ENCODE peak calls at places on chromosomes 16 and 17, in nine cellular contexts. One of them, this sample, is unnamed.

GRCh38 chr17:75250009-75250471 is 11.4 kb downstream of the GGA3 start:
- DNase-seq in stomach: peak; percentile 40
- DNase-seq in cardiac muscle cell: no peak
- DNase-seq in lower lobe of right lung: no peak
- DNase-seq in IMR-90: peak; percentile 18
- DNase-seq in lung: no peak
- DNase-seq in mammary epithelial cell: no peak
- DNase-seq in neural progenitor cell: no peak
- DNase-seq in heart right ventricle: no peak
- DNase-seq in this sample: peak; percentile 80

GRCh38 chr16:65453646-65454045 is 331.8 kb upstream of the CDH11 start:
- DNase-seq in lower lobe of right lung: no peak
- DNase-seq in stomach: no peak
- DNase-seq in neural progenitor cell: peak; percentile 3
- DNase-seq in heart right ventricle: no peak
- DNase-seq in cardiac muscle cell: no peak
- DNase-seq in lung: no peak
- DNase-seq in mammary epithelial cell: no peak
- DNase-seq in IMR-90: no peak
- DNase-seq in this sample: no peak

GRCh38 chr17:80921159-80921558 is 70.5 kb upstream of the CHMP6 start:
- DNase-seq in IMR-90: no peak
- DNase-seq in cardiac muscle cell: no peak
- DNase-seq in lung: no peak
- DNase-seq in lower lobe of right lung: no peak
- DNase-seq in stomach: no peak
- DNase-seq in heart right ventricle: no peak
- DNase-seq in mammary epithelial cell: no peak
- DNase-seq in neural progenitor cell: no peak
- DNase-seq in this sample: no peak

GRCh38 chr17:80263253-80264047 is 2.8 kb downstream of the RNF213 start:
- DNase-seq in lung: peak; percentile 92
- DNase-seq in neural progenitor cell: no peak
- DNase-seq in cardiac muscle cell: no peak
- DNase-seq in lower lobe of right lung: peak; percentile 90
- DNase-seq in stomach: peak; percentile 93
- DNase-seq in heart right ventricle: peak; percentile 92
- DNase-seq in IMR-90: peak; percentile 89
- DNase-seq in mammary epithelial cell: peak; percentile 77
- DNase-seq in this sample: peak; percentile 71

GRCh38 chr16:2962334-2963073 is 1.6 kb upstream of the KREMEN2 start:
- DNase-seq in stomach: no peak
- DNase-seq in mammary epithelial cell: no peak
- DNase-seq in neural progenitor cell: peak; percentile 24
- DNase-seq in lower lobe of right lung: no peak
- DNase-seq in IMR-90: no peak
- DNase-seq in cardiac muscle cell: no peak
- DNase-seq in heart right ventricle: no peak
- DNase-seq in lung: no peak
- DNase-seq in this sample: no peak

GRCh38 chr17:70780031-70780430 is 610.7 kb downstream of the KCNJ2 start:
- DNase-seq in cardiac muscle cell: no peak
- DNase-seq in lower lobe of right lung: no peak
- DNase-seq in lung: no peak
- DNase-seq in neural progenitor cell: no peak
- DNase-seq in mammary epithelial cell: no peak
- DNase-seq in IMR-90: peak; percentile 55
- DNase-seq in heart right ventricle: no peak
- DNase-seq in stomach: no peak
- DNase-seq in this sample: no peak

GRCh38 chr17:652310-652709 is 62.3 kb downstream of the VPS53 start:
- DNase-seq in neural progenitor cell: no peak
- DNase-seq in stomach: no peak
- DNase-seq in heart right ventricle: peak; percentile 86
- DNase-seq in IMR-90: no peak
- DNase-seq in mammary epithelial cell: no peak
- DNase-seq in cardiac muscle cell: no peak
- DNase-seq in lower lobe of right lung: no peak
- DNase-seq in lung: no peak
- DNase-seq in this sample: no peak

GRCh38 chr17:41777157-41777578 is 9.3 kb downstream of the JUP start:
- DNase-seq in stomach: peak; percentile 37
- DNase-seq in lung: no peak
- DNase-seq in neural progenitor cell: peak; percentile 60
- DNase-seq in IMR-90: no peak
- DNase-seq in mammary epithelial cell: no peak
- DNase-seq in lower lobe of right lung: no peak
- DNase-seq in cardiac muscle cell: peak; percentile 25
- DNase-seq in heart right ventricle: peak; percentile 79
- DNase-seq in this sample: no peak

GRCh38 chr16:87592018-87592712 is 10.1 kb upstream of the JPH3 start:
- DNase-seq in lower lobe of right lung: no peak
- DNase-seq in heart right ventricle: no peak
- DNase-seq in stomach: no peak
- DNase-seq in lung: no peak
- DNase-seq in cardiac muscle cell: no peak
- DNase-seq in IMR-90: no peak
- DNase-seq in mammary epithelial cell: no peak
- DNase-seq in neural progenitor cell: no peak
- DNase-seq in this sample: no peak

GRCh38 chr17:57277923-57278604 is 21.7 kb downstream of the MSI2 start:
- DNase-seq in stomach: no peak
- DNase-seq in lung: no peak
- DNase-seq in neural progenitor cell: no peak
- DNase-seq in IMR-90: no peak
- DNase-seq in cardiac muscle cell: no peak
- DNase-seq in mammary epithelial cell: no peak
- DNase-seq in lower lobe of right lung: no peak
- DNase-seq in heart right ventricle: no peak
- DNase-seq in this sample: no peak

GRCh38 chr16:17578921-17579876 is 108.4 kb upstream of the XYLT1 start:
- DNase-seq in cardiac muscle cell: peak; percentile 84
- DNase-seq in lower lobe of right lung: no peak
- DNase-seq in mammary epithelial cell: peak; percentile 60
- DNase-seq in IMR-90: peak; percentile 86
- DNase-seq in neural progenitor cell: peak; percentile 88
- DNase-seq in lung: peak; percentile 71
- DNase-seq in stomach: peak; percentile 57
- DNase-seq in heart right ventricle: peak; percentile 58
- DNase-seq in this sample: peak; percentile 62

GRCh38 chr16:67151431-67152097 is 766 bp upstream of the B3GNT9 start:
- DNase-seq in IMR-90: no peak
- DNase-seq in mammary epithelial cell: no peak
- DNase-seq in heart right ventricle: no peak
- DNase-seq in cardiac muscle cell: no peak
- DNase-seq in lung: no peak
- DNase-seq in stomach: no peak
- DNase-seq in lower lobe of right lung: no peak
- DNase-seq in neural progenitor cell: peak; percentile 13
- DNase-seq in this sample: no peak

GRCh38 chr16:79943738-79944137 is 343.2 kb upstream of the MAF start:
- DNase-seq in mammary epithelial cell: no peak
- DNase-seq in stomach: no peak
- DNase-seq in lower lobe of right lung: no peak
- DNase-seq in lung: no peak
- DNase-seq in cardiac muscle cell: no peak
- DNase-seq in IMR-90: no peak
- DNase-seq in neural progenitor cell: no peak
- DNase-seq in heart right ventricle: no peak
- DNase-seq in this sample: no peak

GRCh38 chr17:82884341-82884871 is 44.6 kb upstream of the ZNF750 start:
- DNase-seq in lower lobe of right lung: no peak
- DNase-seq in heart right ventricle: peak; percentile 59
- DNase-seq in mammary epithelial cell: no peak
- DNase-seq in IMR-90: no peak
- DNase-seq in lung: no peak
- DNase-seq in neural progenitor cell: no peak
- DNase-seq in cardiac muscle cell: no peak
- DNase-seq in stomach: no peak
- DNase-seq in this sample: no peak

GRCh38 chr17:56592487-56593072 is 919 bp upstream of the NOG start:
- DNase-seq in lower lobe of right lung: peak; percentile 73
- DNase-seq in heart right ventricle: peak; percentile 46
- DNase-seq in neural progenitor cell: peak; percentile 91
- DNase-seq in cardiac muscle cell: peak; percentile 88
- DNase-seq in mammary epithelial cell: peak; percentile 61
- DNase-seq in stomach: peak; percentile 64
- DNase-seq in lung: peak; percentile 40
- DNase-seq in IMR-90: peak; percentile 39
- DNase-seq in this sample: peak; percentile 75

GRCh38 chr17:1945621-1946020 is 79.5 kb downstream of the RTN4RL1 start:
- DNase-seq in heart right ventricle: no peak
- DNase-seq in stomach: no peak
- DNase-seq in IMR-90: no peak
- DNase-seq in cardiac muscle cell: no peak
- DNase-seq in lung: no peak
- DNase-seq in mammary epithelial cell: no peak
- DNase-seq in lower lobe of right lung: no peak
- DNase-seq in neural progenitor cell: no peak
- DNase-seq in this sample: no peak

GRCh38 chr17:47836601-47837000 is 4.5 kb downstream of the SCRN2 start:
- DNase-seq in stomach: no peak
- DNase-seq in IMR-90: no peak
- DNase-seq in lung: no peak
- DNase-seq in lower lobe of right lung: no peak
- DNase-seq in heart right ventricle: no peak
- DNase-seq in neural progenitor cell: no peak
- DNase-seq in mammary epithelial cell: no peak
- DNase-seq in cardiac muscle cell: no peak
- DNase-seq in this sample: no peak
- H3K4me1 ChIP-seq in stomach: peaks cover 38% of the 10 kb centered on the region
- H3K4me1 ChIP-seq in IMR-90: peaks cover 11% of the 10 kb centered on the region
- H3K4me1 ChIP-seq in lung: peaks cover 10% of the 10 kb centered on the region
- H3K4me1 ChIP-seq in lower lobe of right lung: peaks cover 40% of the 10 kb centered on the region
- H3K4me1 ChIP-seq in heart right ventricle: no peaks in the 10 kb centered on the region
- H3K4me1 ChIP-seq in neural progenitor cell: peaks cover 5% of the 10 kb centered on the region
- H3K4me1 ChIP-seq in mammary epithelial cell: peaks cover 43% of the 10 kb centered on the region
- H3K4me1 ChIP-seq in cardiac muscle cell: peaks cover 8% of the 10 kb centered on the region
- H3K4me1 ChIP-seq in this sample: peaks cover 18% of the 10 kb centered on the region

DNA sequence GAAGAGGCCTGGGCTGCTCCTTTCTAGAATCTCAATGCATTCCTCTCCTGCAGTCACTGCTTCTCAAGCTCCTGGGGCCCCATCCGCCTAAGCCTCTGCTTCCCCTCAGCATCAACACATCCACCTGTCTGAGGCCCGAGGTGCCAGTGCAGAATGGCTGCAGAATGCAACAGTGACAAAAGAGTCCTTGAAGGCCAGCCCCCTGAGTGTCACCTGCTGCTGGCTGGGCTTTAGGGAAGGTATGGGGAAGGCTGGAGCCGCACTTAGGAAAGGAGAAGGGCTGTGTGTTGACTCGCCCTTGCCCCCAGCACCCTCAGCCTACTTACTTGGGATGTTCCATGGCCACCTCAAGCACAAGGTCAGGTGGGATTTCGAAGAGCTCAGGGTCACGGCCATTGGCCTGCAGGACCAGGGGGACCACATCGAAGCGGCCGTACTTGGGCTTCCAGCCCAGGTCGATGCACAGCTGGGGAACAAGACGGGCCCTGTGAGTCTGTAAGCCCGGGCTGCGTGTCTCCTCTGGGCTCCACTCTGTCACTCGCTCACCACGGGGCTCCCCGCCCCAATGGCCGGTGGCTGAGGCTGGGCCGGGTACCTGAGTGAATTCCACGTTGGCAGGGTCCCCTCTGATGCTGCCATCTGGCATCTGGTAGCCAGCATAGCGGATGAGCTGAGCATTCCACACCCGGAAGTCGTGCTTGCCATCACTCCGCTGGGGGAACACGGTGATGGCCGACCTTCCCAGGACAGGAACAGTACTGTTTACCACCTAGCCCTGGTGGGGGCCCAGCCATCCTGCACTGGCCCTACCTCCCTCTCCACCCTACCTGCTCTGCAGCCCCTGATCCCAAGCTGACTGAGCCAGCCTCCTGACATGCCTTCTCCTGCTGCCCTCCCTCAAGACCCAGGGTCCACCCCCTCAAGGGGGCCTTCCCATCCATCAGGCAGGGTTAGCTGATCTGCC is 19.6 kb downstream of the NOS2 start:
- DNase-seq in stomach: no peak
- DNase-seq in heart right ventricle: no peak
- DNase-seq in lung: no peak
- DNase-seq in mammary epithelial cell: no peak
- DNase-seq in cardiac muscle cell: no peak
- DNase-seq in IMR-90: no peak
- DNase-seq in neural progenitor cell: no peak
- DNase-seq in lower lobe of right lung: no peak
- DNase-seq in this sample: no peak
- H3K4me1 ChIP-seq in stomach: no peaks in the 10 kb centered on the region
- H3K4me1 ChIP-seq in heart right ventricle: no peaks in the 10 kb centered on the region
- H3K4me1 ChIP-seq in lung: peaks cover 4% of the 10 kb centered on the region
- H3K4me1 ChIP-seq in mammary epithelial cell: peaks cover 20% of the 10 kb centered on the region
- H3K4me1 ChIP-seq in cardiac muscle cell: no peaks in the 10 kb centered on the region
- H3K4me1 ChIP-seq in IMR-90: no peaks in the 10 kb centered on the region
- H3K4me1 ChIP-seq in neural progenitor cell: no peaks in the 10 kb centered on the region
- H3K4me1 ChIP-seq in lower lobe of right lung: peaks cover 13% of the 10 kb centered on the region
- H3K4me1 ChIP-seq in this sample: no peaks in the 10 kb centered on the region

GRCh38 chr16:60246055-60246454 is 1511.9 kb upstream of the GOT2 start:
- DNase-seq in lung: no peak
- DNase-seq in IMR-90: no peak
- DNase-seq in cardiac muscle cell: no peak
- DNase-seq in stomach: no peak
- DNase-seq in lower lobe of right lung: no peak
- DNase-seq in mammary epithelial cell: no peak
- DNase-seq in neural progenitor cell: no peak
- DNase-seq in heart right ventricle: no peak
- DNase-seq in this sample: no peak
- H3K4me1 ChIP-seq in lung: no peaks in the 10 kb centered on the region
- H3K4me1 ChIP-seq in IMR-90: no peaks in the 10 kb centered on the region
- H3K4me1 ChIP-seq in cardiac muscle cell: peaks cover 3% of the 10 kb centered on the region
- H3K4me1 ChIP-seq in stomach: no peaks in the 10 kb centered on the region
- H3K4me1 ChIP-seq in lower lobe of right lung: no peaks in the 10 kb centered on the region
- H3K4me1 ChIP-seq in mammary epithelial cell: no peaks in the 10 kb centered on the region
- H3K4me1 ChIP-seq in neural progenitor cell: no peaks in the 10 kb centered on the region
- H3K4me1 ChIP-seq in heart right ventricle: no peaks in the 10 kb centered on the region
- H3K4me1 ChIP-seq in this sample: no peaks in the 10 kb centered on the region

DNA sequence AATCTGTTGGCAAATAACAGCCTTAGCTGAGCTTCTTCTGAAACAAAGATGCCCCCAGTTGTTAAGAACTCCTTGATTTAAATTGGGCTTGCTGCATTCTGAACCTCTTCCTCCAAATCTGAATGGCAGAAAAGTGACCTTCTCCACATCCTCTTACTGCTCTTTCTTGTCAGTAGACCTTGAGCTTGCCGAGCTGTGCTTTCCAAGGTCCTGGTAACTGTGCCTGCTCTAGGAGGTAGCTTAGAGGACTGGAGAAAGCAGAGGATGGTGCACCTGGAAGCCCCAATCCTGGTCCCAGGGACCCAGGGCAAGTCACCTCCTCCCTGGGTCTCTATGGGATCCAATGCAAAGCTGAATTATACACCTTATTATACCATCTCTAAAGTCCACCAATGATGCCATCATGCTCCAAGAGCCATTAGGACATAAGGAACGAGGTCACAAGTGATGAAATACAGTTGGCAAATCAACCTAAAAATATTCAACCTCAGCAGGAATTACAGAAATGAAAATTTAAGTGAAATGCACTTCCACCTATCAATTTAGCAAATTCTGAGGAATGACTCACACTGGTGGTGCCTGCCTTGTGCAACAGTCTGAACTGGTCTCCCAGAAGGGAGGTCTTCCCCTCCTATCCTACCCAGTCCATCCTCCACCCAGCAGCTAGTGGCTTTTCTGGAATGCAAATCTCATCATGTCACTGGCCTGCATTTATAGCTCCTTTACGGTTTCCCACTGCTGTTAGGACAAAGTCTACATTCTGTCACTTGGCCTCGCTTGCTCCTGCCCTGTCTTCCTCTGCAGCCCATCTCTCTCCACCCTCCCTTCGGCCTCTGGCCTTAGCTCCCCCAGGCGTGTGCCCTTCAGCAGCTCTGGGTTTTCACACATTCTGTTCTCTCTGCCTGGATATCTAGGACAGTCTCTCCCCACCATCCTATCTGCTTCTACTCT is 36.6 kb downstream of the TOM1L2 start:
- DNase-seq in mammary epithelial cell: peak; percentile 68
- DNase-seq in cardiac muscle cell: no peak
- DNase-seq in heart right ventricle: no peak
- DNase-seq in stomach: no peak
- DNase-seq in IMR-90: peak; percentile 92
- DNase-seq in neural progenitor cell: no peak
- DNase-seq in lower lobe of right lung: peak; percentile 56
- DNase-seq in lung: no peak
- DNase-seq in this sample: no peak
- H3K4me1 ChIP-seq in mammary epithelial cell: peaks cover 58% of the 10 kb centered on the region
- H3K4me1 ChIP-seq in cardiac muscle cell: peaks cover 33% of the 10 kb centered on the region
- H3K4me1 ChIP-seq in heart right ventricle: peaks cover 21% of the 10 kb centered on the region
- H3K4me1 ChIP-seq in stomach: peaks cover 79% of the 10 kb centered on the region
- H3K4me1 ChIP-seq in IMR-90: peaks cover 27% of the 10 kb centered on the region
- H3K4me1 ChIP-seq in neural progenitor cell: peaks cover 10% of the 10 kb centered on the region
- H3K4me1 ChIP-seq in lower lobe of right lung: peaks cover 53% of the 10 kb centered on the region
- H3K4me1 ChIP-seq in lung: peaks cover 18% of the 10 kb centered on the region
- H3K4me1 ChIP-seq in this sample: peaks cover 23% of the 10 kb centered on the region

This sample was measured in naive thymus-derived CD4-positive, alpha-beta T cell.